ENCODE peak calls at places on chromosomes 6 and 20, in nine cellular contexts. K, L, X, N, C, Q, A, E and G are unnamed samples.

GRCh38 chr6:145977881-145978280 is 13.7 kb upstream of the SHPRH start:
- DNase-seq in X (no peak), C (no peak), K (no peak), E (no peak), Q (no peak), L (no peak), N (no peak), A (no peak), G (no peak)

GRCh38 chr6:75351570-75351969 is 67.0 kb upstream of the TMEM30A start:
- DNase-seq in X (no peak), E (no peak), A (no peak), L (no peak), C (no peak), N (no peak), Q (no peak), K (no peak), G (no peak)

GRCh38 chr6:63560806-63561672 is 11.2 kb upstream of the LOC128125822 start:
- DNase-seq in E (no peak), C (no peak), A (no peak), Q (peak; percentile 81), K (peak; percentile 64), X (no peak), N (no peak), L (peak; percentile 20), G (no peak)

GRCh38 chr6:17907467-17908229 is 79.8 kb downstream of the KIF13A start:
- DNase-seq in Q (peak; percentile 97), L (peak; percentile 100), X (no peak), E (no peak), C (peak; percentile 96), N (peak; percentile 90), A (no peak), K (peak; percentile 97), G (peak; percentile 97)

GRCh38 chr20:10280016-10280908 is 61.6 kb downstream of the SNAP25 start:
- DNase-seq in K (peak; percentile 29), A (no peak), E (no peak), Q (peak; percentile 46), C (no peak), N (no peak), L (peak; percentile 60), X (no peak), G (no peak)

GRCh38 chr6:148700713-148701392 is 46.0 kb upstream of the UST start:
- DNase-seq in A (peak; percentile 5), K (peak; percentile 60), Q (peak; percentile 70), C (no peak), E (no peak), N (no peak), X (peak; percentile 14), L (peak; percentile 62), G (no peak)

GRCh38 chr20:6034134-6034969 is 19.5 kb downstream of the LRRN4 start:
- DNase-seq in L (no peak), A (no peak), C (peak; percentile 82), Q (peak; percentile 42), K (peak; percentile 13), N (no peak), X (no peak), E (no peak), G (no peak)

GRCh38 chr6:169167581-169168301 is 85.9 kb downstream of the THBS2 start:
- DNase-seq in L (peak; percentile 96), K (peak; percentile 97), E (no peak), A (no peak), C (no peak), X (no peak), N (peak; percentile 6), Q (peak; percentile 99), G (no peak)